ENCODE peak calls at places on chromosome 5, in eight cellular contexts. S, V, B, O, J, Y, W and Z are unnamed samples.

GRCh38 chr5:126988021-126988569 is 42.3 kb downstream of the MARCHF3 start:
- DNase-seq in B (no peak), Y (no peak), J (no peak), V (no peak), S (no peak), W (no peak), O (peak), Z (no peak)

GRCh38 chr5:1860949-1861348 is 21.8 kb downstream of the IRX4 start:
- DNase-seq in V (no peak), W (no peak), O (no peak), S (no peak), J (peak), Y (no peak), B (peak), Z (no peak)

GRCh38 chr5:136228358-136228757 is 35.4 kb upstream of the SMIM32 start:
- DNase-seq in Y (no peak), O (no peak), B (no peak), V (no peak), S (no peak), J (no peak), W (no peak), Z (no peak)

GRCh38 chr5:173884402-173885053 is 3.6 kb upstream of the CPEB4 start:
- DNase-seq in V (no peak), Y (peak), J (no peak), S (peak), B (no peak), W (no peak), O (peak), Z (no peak)

GRCh38 chr5:67095346-67095871 is 101.2 kb downstream of the CD180 start:
- DNase-seq in O (peak), W (peak), J (peak), Y (peak), S (peak), V (no peak), B (peak), Z (peak)

GRCh38 chr5:137751869-137752491 is 2.2 kb downstream of the HNRNPA0 start:
- DNase-seq in J (no peak), W (no peak), S (no peak), O (no peak), V (no peak), B (no peak), Y (peak), Z (peak)

GRCh38 chr5:110007101-110007500 is 317.4 kb downstream of the MAN2A1 start:
- DNase-seq in W (no peak), J (no peak), S (no peak), V (no peak), B (no peak), O (no peak), Y (no peak), Z (no peak)

GRCh38 chr5:56111404-56111781 is 116.6 kb upstream of the IL6ST start:
- DNase-seq in S (no peak), W (no peak), B (no peak), J (no peak), V (no peak), O (no peak), Y (no peak), Z (no peak)

GRCh38 chr5:74145904-74146303 is 494.6 kb downstream of the ENC1 start:
- DNase-seq in J (no peak), B (no peak), Y (no peak), S (no peak), O (no peak), V (no peak), W (no peak), Z (no peak)

GRCh38 chr5:133953568-133954145 is 14.8 kb downstream of the C5orf15 start:
- DNase-seq in O (no peak), W (no peak), S (no peak), B (no peak), J (no peak), Y (no peak), V (no peak), Z (peak)

GRCh38 chr5:95076395-95077165 is 208.3 kb downstream of the MCTP1 start:
- DNase-seq in S (no peak), J (no peak), Y (no peak), W (no peak), O (no peak), B (no peak), V (no peak), Z (no peak)

GRCh38 chr5:55817030-55817429 is 34.1 kb upstream of the IL31RA start:
- DNase-seq in O (no peak), B (no peak), J (no peak), S (no peak), W (no peak), V (no peak), Y (no peak), Z (no peak)

GRCh38 chr5:143198332-143198731 is 205.2 kb downstream of the NR3C1 start:
- DNase-seq in J (no peak), Y (no peak), S (no peak), B (no peak), V (no peak), O (no peak), W (no peak), Z (no peak)

GRCh38 chr5:107431998-107432397 is 238.7 kb downstream of the EFNA5 start:
- DNase-seq in V (no peak), W (no peak), J (no peak), B (no peak), S (no peak), Y (no peak), O (no peak), Z (peak)

GRCh38 chr5:180060192-180060591 is 11.4 kb downstream of the RNF130 start:
- DNase-seq in B (no peak), S (no peak), O (no peak), V (no peak), J (no peak), W (no peak), Y (no peak), Z (no peak)

GRCh38 chr5:54713923-54714581 is 196.5 kb downstream of the SNX18 start:
- DNase-seq in S (no peak), V (no peak), O (no peak), B (no peak), W (no peak), Y (peak), J (no peak), Z (no peak)

GRCh38 chr5:135174315-135175096 is 140.5 kb upstream of the PITX1 start:
- DNase-seq in J (no peak), S (no peak), B (no peak), V (no peak), O (no peak), Y (no peak), W (no peak), Z (no peak)

GRCh38 chr5:77168884-77169254 is 41.6 kb upstream of the PDE8B start:
- DNase-seq in W (no peak), O (no peak), B (peak), V (no peak), Y (peak), S (peak), J (no peak), Z (no peak)

GRCh38 chr5:74272019-74272775 is 368.3 kb downstream of the ENC1 start:
- DNase-seq in J (no peak), B (no peak), V (no peak), Y (no peak), O (no peak), W (no peak), S (no peak), Z (peak)

DNA sequence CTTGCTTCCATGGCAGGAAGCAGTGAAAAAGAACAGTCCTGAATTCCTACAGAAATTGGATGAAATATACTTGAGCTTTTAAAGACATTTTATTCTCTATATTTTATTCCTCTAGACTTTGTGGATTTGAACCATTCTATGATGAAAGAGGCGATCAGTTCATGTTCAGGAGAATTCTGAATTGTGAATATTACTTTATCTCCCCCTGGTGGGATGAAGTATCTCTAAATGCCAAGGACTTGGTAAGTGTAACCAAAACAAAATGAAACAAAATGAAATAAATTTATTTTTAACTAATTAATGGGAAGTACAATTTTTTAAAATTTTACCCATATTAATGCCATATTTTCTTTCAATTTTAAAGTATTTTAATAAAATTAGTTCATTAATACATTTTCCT is 34.1 kb downstream of the STARD4 start:
- DNase-seq in O (no peak), V (no peak), Y (no peak), W (no peak), B (no peak), J (no peak), S (no peak), Z (peak)
- TF ChIP-seq CTCF in O (no peak), V (peak), Y (peak), W (no peak), B (no peak), J (no peak), S (no peak), Z (peak)

DNA sequence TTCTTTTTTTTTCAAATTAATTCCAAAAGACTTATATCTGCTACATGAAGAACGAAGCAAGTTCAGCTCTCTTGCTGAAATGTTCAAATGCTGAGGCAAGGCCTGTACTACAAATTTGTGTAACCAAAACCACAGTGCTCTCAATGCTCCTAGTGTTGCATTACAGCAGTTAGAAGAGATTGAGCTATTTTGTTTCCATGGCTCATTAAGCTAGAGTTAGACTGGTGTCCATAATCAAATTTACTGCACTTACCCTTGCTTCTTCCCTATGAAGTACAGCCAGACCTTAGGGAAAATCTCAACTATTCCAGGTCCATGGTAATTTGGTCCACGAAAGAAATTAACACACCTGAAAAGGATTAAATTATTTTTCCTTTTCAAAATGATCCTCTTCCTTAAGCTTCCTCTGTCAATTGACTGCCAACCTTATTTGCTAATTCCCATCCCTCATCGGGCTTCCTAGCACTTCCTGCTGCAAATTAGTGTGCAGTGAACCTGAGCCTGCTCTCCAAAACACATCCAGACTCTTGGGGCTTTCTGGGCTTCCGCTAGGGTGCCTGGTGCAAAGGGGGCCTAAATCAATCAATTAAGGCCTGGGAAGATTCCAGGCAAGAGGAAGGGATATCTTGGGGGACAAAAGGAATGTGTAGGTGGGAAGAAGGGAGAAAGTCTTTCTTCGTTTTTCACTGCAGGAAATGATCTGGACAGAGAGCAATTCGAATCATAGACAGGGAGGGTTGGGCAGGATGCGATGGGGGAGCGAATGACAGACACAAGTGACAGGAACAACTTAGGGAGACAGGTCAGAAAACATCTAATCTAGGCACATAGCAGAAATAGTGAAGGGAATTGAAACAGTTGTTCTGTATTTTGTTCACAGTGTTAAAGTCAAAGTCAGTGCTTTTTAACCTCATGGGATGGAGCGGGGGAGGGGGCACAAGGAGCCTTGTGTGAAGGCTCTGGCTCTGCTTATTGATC is 542.4 kb downstream of the RAB3C start:
- DNase-seq in J (no peak), W (no peak), B (no peak), Y (no peak), S (no peak), O (peak), V (no peak), Z (peak)
- H3K4me3 ChIP-seq in J (peak), W (no peak), B (no peak), Y (no peak), S (no peak), O (no peak), V (no peak), Z (no peak)

DNA sequence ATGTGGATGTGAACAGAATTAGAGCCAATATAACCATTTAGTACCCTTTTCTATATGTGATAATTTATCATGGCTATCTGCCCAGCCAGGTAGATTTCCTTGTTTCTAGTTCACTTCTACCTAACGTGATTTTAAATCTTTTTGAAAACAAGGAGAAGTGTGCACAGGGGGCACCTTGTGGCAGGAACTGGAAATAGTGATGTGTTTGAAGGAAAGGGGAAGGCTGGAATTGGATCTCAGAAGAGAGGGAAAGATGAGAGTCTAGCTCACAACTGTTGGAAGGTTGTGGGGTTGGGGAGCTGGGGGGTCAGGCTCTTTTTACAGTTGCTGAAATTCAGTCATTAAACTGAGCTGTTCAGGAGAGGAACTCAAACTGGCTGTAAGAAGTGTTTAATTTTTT is 219.5 kb downstream of the KCTD16 start:
- DNase-seq in W (no peak), S (peak), O (no peak), Y (peak), B (no peak), V (no peak), J (no peak), Z (peak)
- TF ChIP-seq CTCF in W (no peak), S (no peak), O (peak), Y (peak), B (no peak), V (peak), J (peak), Z (peak)

GRCh38 chr5:88660326-88660946 is 222.5 kb downstream of the MEF2C start:
- DNase-seq in O (no peak), Y (no peak), B (no peak), V (peak), W (no peak), J (no peak), S (no peak), Z (peak)
- H3K4me3 ChIP-seq in O (peak), Y (peak), B (peak), V (peak), W (no peak), J (peak), S (peak), Z (peak)